ENCODE peak calls at places on chromosomes 6 and 20, in eight cellular contexts. One of them, this sample, is unnamed. For H3K4me1 and H3K27me3, the result is how much of the 10 kb centered on the place peaks cover.

GRCh38 chr6:15297895-15298590 is 52.2 kb downstream of the JARID2 start:
- DNase-seq in A673: no peak
- DNase-seq in adrenal gland: no peak
- DNase-seq in transverse colon: no peak
- DNase-seq in HCT116: no peak
- DNase-seq in endothelial cell of umbilical vein: no peak
- DNase-seq in PC-9: no peak
- DNase-seq in uterus: no peak
- DNase-seq in this sample: no peak

GRCh38 chr6:104816141-104816540 is 43.6 kb downstream of the HACE1 start:
- DNase-seq in A673: no peak
- DNase-seq in PC-9: no peak
- DNase-seq in adrenal gland: no peak
- DNase-seq in transverse colon: no peak
- DNase-seq in endothelial cell of umbilical vein: no peak
- DNase-seq in HCT116: no peak
- DNase-seq in uterus: no peak
- DNase-seq in this sample: no peak

GRCh38 chr20:1900321-1900791 is 5.1 kb downstream of the SIRPA start:
- DNase-seq in HCT116: peak
- DNase-seq in adrenal gland: peak
- DNase-seq in uterus: peak
- DNase-seq in PC-9: peak
- DNase-seq in A673: peak
- DNase-seq in endothelial cell of umbilical vein: peak
- DNase-seq in transverse colon: peak
- DNase-seq in this sample: peak

GRCh38 chr20:13844296-13844695 is 59.5 kb downstream of the NDUFAF5 start:
- DNase-seq in adrenal gland: no peak
- DNase-seq in PC-9: no peak
- DNase-seq in A673: no peak
- DNase-seq in endothelial cell of umbilical vein: no peak
- DNase-seq in HCT116: no peak
- DNase-seq in transverse colon: no peak
- DNase-seq in uterus: no peak
- DNase-seq in this sample: no peak

GRCh38 chr6:169858293-169858934 is 107.0 kb downstream of the ERMARD start:
- DNase-seq in HCT116: no peak
- DNase-seq in transverse colon: no peak
- DNase-seq in adrenal gland: no peak
- DNase-seq in A673: no peak
- DNase-seq in PC-9: no peak
- DNase-seq in uterus: no peak
- DNase-seq in endothelial cell of umbilical vein: no peak
- DNase-seq in this sample: no peak

GRCh38 chr6:1325471-1326309 is 13.8 kb downstream of the FOXQ1 start:
- DNase-seq in uterus: no peak
- DNase-seq in transverse colon: no peak
- DNase-seq in A673: peak
- DNase-seq in PC-9: peak
- DNase-seq in HCT116: peak
- DNase-seq in adrenal gland: no peak
- DNase-seq in endothelial cell of umbilical vein: no peak
- DNase-seq in this sample: peak

GRCh38 chr6:112253842-112254816 is at the start of gene LAMA4:
- DNase-seq in endothelial cell of umbilical vein: peak
- DNase-seq in uterus: peak
- DNase-seq in adrenal gland: peak
- DNase-seq in transverse colon: peak
- DNase-seq in PC-9: peak
- DNase-seq in HCT116: no peak
- DNase-seq in A673: peak
- DNase-seq in this sample: no peak

GRCh38 chr20:46979603-46980241 is 85.1 kb downstream of the EYA2 start:
- DNase-seq in transverse colon: no peak
- DNase-seq in adrenal gland: no peak
- DNase-seq in uterus: no peak
- DNase-seq in endothelial cell of umbilical vein: no peak
- DNase-seq in PC-9: no peak
- DNase-seq in HCT116: no peak
- DNase-seq in A673: no peak
- DNase-seq in this sample: no peak

GRCh38 chr6:150293423-150294280 is 75.2 kb upstream of the IYD start:
- DNase-seq in adrenal gland: no peak
- DNase-seq in A673: peak
- DNase-seq in uterus: no peak
- DNase-seq in endothelial cell of umbilical vein: peak
- DNase-seq in HCT116: peak
- DNase-seq in transverse colon: no peak
- DNase-seq in PC-9: peak
- DNase-seq in this sample: peak

GRCh38 chr6:109373762-109374161 is 8.5 kb downstream of the CD164 start:
- DNase-seq in endothelial cell of umbilical vein: no peak
- DNase-seq in HCT116: no peak
- DNase-seq in adrenal gland: no peak
- DNase-seq in transverse colon: no peak
- DNase-seq in A673: no peak
- DNase-seq in PC-9: no peak
- DNase-seq in uterus: no peak
- DNase-seq in this sample: no peak

GRCh38 chr6:110537208-110538123 is 61.1 kb upstream of the SLC22A16 start:
- DNase-seq in transverse colon: no peak
- DNase-seq in adrenal gland: no peak
- DNase-seq in A673: peak
- DNase-seq in HCT116: peak
- DNase-seq in uterus: no peak
- DNase-seq in endothelial cell of umbilical vein: peak
- DNase-seq in PC-9: peak
- DNase-seq in this sample: peak

GRCh38 chr20:57400821-57401564 is 9.8 kb downstream of the RBM38 start:
- DNase-seq in HCT116: no peak
- DNase-seq in adrenal gland: peak
- DNase-seq in PC-9: no peak
- DNase-seq in endothelial cell of umbilical vein: no peak
- DNase-seq in A673: no peak
- DNase-seq in transverse colon: no peak
- DNase-seq in uterus: no peak
- DNase-seq in this sample: no peak

GRCh38 chr6:107807186-107807585 is 16.9 kb downstream of the SCML4 start:
- DNase-seq in A673: no peak
- DNase-seq in adrenal gland: no peak
- DNase-seq in uterus: no peak
- DNase-seq in endothelial cell of umbilical vein: no peak
- DNase-seq in transverse colon: no peak
- DNase-seq in HCT116: no peak
- DNase-seq in PC-9: no peak
- DNase-seq in this sample: no peak

GRCh38 chr6:46719099-46719498 is 16.1 kb downstream of the PLA2G7 start:
- DNase-seq in adrenal gland: no peak
- DNase-seq in PC-9: peak
- DNase-seq in transverse colon: no peak
- DNase-seq in uterus: no peak
- DNase-seq in A673: no peak
- DNase-seq in HCT116: peak
- DNase-seq in endothelial cell of umbilical vein: no peak
- DNase-seq in this sample: peak

GRCh38 chr6:14796974-14797762 is 448.7 kb upstream of the JARID2 start:
- DNase-seq in transverse colon: no peak
- DNase-seq in A673: peak
- DNase-seq in PC-9: no peak
- DNase-seq in HCT116: no peak
- DNase-seq in adrenal gland: no peak
- DNase-seq in endothelial cell of umbilical vein: no peak
- DNase-seq in uterus: no peak
- DNase-seq in this sample: no peak

GRCh38 chr6:2708456-2708855 is 42.3 kb downstream of the MYLK4 start:
- DNase-seq in adrenal gland: no peak
- DNase-seq in transverse colon: no peak
- DNase-seq in endothelial cell of umbilical vein: no peak
- DNase-seq in A673: no peak
- DNase-seq in HCT116: no peak
- DNase-seq in uterus: no peak
- DNase-seq in PC-9: no peak
- DNase-seq in this sample: no peak

GRCh38 chr6:1103945-1104623 is 207.8 kb upstream of the FOXQ1 start:
- DNase-seq in A673: no peak
- DNase-seq in PC-9: no peak
- DNase-seq in endothelial cell of umbilical vein: no peak
- DNase-seq in transverse colon: no peak
- DNase-seq in uterus: no peak
- DNase-seq in HCT116: no peak
- DNase-seq in adrenal gland: no peak
- DNase-seq in this sample: no peak

DNA sequence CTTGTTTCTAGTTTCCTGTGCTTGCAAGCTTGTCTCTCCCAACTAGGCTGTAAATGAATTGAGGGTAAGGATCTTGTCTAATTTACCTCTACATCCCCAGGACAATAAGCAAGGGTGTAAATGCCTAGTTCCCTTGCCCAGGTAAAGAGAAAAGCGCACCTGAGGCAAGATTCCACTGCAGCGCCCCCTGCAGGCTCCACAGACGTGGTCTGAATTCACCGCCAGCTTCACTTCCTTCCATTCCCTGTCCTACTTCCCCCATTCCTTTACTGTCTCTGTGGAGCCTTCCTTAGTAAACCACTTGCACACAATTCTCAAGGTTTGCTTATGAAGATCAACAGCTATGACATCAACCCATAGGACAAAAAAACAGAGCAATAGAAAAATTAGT is 42.3 kb downstream of the ANKEF1 start:
- DNase-seq in PC-9: no peak
- DNase-seq in HCT116: no peak
- DNase-seq in uterus: no peak
- DNase-seq in A673: no peak
- DNase-seq in adrenal gland: no peak
- DNase-seq in transverse colon: peak
- DNase-seq in endothelial cell of umbilical vein: no peak
- DNase-seq in this sample: no peak
- TF ChIP-seq CTCF in PC-9: peak
- TF ChIP-seq CTCF in HCT116: no peak
- TF ChIP-seq CTCF in uterus: no peak
- TF ChIP-seq CTCF in A673: peak
- TF ChIP-seq CTCF in adrenal gland: no peak
- TF ChIP-seq CTCF in transverse colon: peak
- TF ChIP-seq CTCF in endothelial cell of umbilical vein: peak
- TF ChIP-seq CTCF in this sample: peak

DNA sequence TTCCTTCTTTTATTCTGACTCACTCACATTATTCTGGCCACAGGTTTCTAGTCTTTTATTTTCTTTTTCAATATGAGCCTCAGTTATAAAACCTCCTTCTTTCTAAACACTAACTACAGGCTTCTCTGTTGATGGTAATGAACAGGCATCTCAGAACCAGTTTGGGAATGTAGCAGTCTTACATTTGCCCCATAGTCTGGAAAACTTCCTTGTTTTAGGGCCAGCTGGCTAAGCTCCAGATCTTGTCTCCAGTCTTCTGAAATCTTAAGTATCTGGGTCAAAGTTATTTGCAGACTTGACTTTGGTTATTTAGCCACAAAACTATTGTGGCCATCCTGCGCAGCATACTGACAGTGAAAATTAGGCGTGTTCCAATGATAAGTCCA is 97.1 kb upstream of the MAN1A1 start:
- DNase-seq in uterus: peak
- DNase-seq in transverse colon: peak
- DNase-seq in PC-9: peak
- DNase-seq in adrenal gland: peak
- DNase-seq in endothelial cell of umbilical vein: no peak
- DNase-seq in A673: no peak
- DNase-seq in HCT116: no peak
- DNase-seq in this sample: peak
- H3K4me1 ChIP-seq in uterus: under half
- H3K4me1 ChIP-seq in transverse colon: under half
- H3K4me1 ChIP-seq in PC-9: under half
- H3K4me1 ChIP-seq in adrenal gland: under half
- H3K4me1 ChIP-seq in endothelial cell of umbilical vein: under half
- H3K4me1 ChIP-seq in A673: under half
- H3K4me1 ChIP-seq in HCT116: under half
- H3K4me1 ChIP-seq in this sample: under half

GRCh38 chr20:24943196-24943595 is 5.9 kb upstream of the CST7 start:
- DNase-seq in adrenal gland: no peak
- DNase-seq in transverse colon: no peak
- DNase-seq in endothelial cell of umbilical vein: no peak
- DNase-seq in A673: no peak
- DNase-seq in uterus: no peak
- DNase-seq in PC-9: no peak
- DNase-seq in HCT116: no peak
- DNase-seq in this sample: no peak
- H3K27me3 ChIP-seq in adrenal gland: under half
- H3K27me3 ChIP-seq in transverse colon: under half
- H3K27me3 ChIP-seq in endothelial cell of umbilical vein: under half
- H3K27me3 ChIP-seq in A673: under half
- H3K27me3 ChIP-seq in uterus: under half
- H3K27me3 ChIP-seq in PC-9: under half
- H3K27me3 ChIP-seq in HCT116: under half
- H3K27me3 ChIP-seq in this sample: under half

DNA sequence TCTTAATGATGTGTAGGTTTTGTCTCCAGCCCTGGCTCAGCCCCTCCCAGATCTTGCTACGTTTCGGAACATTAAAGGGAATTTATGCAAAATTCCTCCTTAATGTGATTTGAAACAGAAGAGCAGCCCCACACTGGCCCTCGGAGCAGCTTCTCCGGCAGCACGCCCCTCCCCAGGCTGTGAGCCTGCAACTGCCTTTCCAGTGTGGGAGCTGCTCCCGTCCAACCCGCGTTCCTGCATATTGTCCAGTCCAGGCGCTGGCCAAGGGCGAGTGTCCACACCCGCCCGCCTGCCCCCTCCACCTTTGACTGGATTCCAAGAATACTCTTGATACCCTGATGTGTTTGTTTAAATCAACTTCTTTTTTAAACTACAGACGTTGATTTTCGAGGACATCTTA is 257.2 kb downstream of the TAF4 start:
- DNase-seq in PC-9: no peak
- DNase-seq in endothelial cell of umbilical vein: no peak
- DNase-seq in A673: peak
- DNase-seq in uterus: no peak
- DNase-seq in transverse colon: no peak
- DNase-seq in HCT116: no peak
- DNase-seq in adrenal gland: no peak
- DNase-seq in this sample: no peak
- TF ChIP-seq CTCF in PC-9: no peak
- TF ChIP-seq CTCF in endothelial cell of umbilical vein: no peak
- TF ChIP-seq CTCF in A673: no peak
- TF ChIP-seq CTCF in uterus: no peak
- TF ChIP-seq CTCF in transverse colon: no peak
- TF ChIP-seq CTCF in HCT116: no peak
- TF ChIP-seq CTCF in adrenal gland: no peak
- TF ChIP-seq CTCF in this sample: no peak

GRCh38 chr6:39821014-39821738 is 29.0 kb downstream of the DAAM2 start:
- DNase-seq in HCT116: no peak
- DNase-seq in A673: no peak
- DNase-seq in endothelial cell of umbilical vein: no peak
- DNase-seq in PC-9: no peak
- DNase-seq in adrenal gland: no peak
- DNase-seq in uterus: no peak
- DNase-seq in transverse colon: no peak
- DNase-seq in this sample: no peak
- H3K4me1 ChIP-seq in HCT116: under half
- H3K4me1 ChIP-seq in A673: under half
- H3K4me1 ChIP-seq in endothelial cell of umbilical vein: under half
- H3K4me1 ChIP-seq in PC-9: under half
- H3K4me1 ChIP-seq in adrenal gland: under half
- H3K4me1 ChIP-seq in uterus: under half
- H3K4me1 ChIP-seq in transverse colon: half or more
- H3K4me1 ChIP-seq in this sample: under half